ENCODE peak calls at places on chromosomes 11 and 22, in seven cellular contexts. One of them, this sample, is unnamed.

GRCh38 chr11:1639666-1640065 is 10.1 kb downstream of the KRTAP5-5 start:
- DNase-seq in HepG2: no peak
- DNase-seq in K562: no peak
- DNase-seq in HCT116: no peak
- DNase-seq in H1: no peak
- DNase-seq in SK-N-SH: no peak
- DNase-seq in GM12878: no peak
- DNase-seq in this sample: no peak

GRCh38 chr11:22792497-22792896 is 37.1 kb downstream of the SVIP start:
- DNase-seq in HepG2: peak; percentile 94
- DNase-seq in K562: peak; percentile 56
- DNase-seq in HCT116: peak; percentile 83
- DNase-seq in H1: no peak
- DNase-seq in SK-N-SH: no peak
- DNase-seq in GM12878: no peak
- DNase-seq in this sample: no peak

GRCh38 chr11:64591257-64592233 is 525 bp downstream of the SLC22A12 start:
- DNase-seq in HepG2: no peak
- DNase-seq in K562: no peak
- DNase-seq in HCT116: no peak
- DNase-seq in H1: no peak
- DNase-seq in SK-N-SH: no peak
- DNase-seq in GM12878: no peak
- DNase-seq in this sample: no peak

GRCh38 chr11:101008961-101009684 is 120.5 kb downstream of the PGR start:
- DNase-seq in HepG2: no peak
- DNase-seq in K562: no peak
- DNase-seq in HCT116: no peak
- DNase-seq in H1: no peak
- DNase-seq in SK-N-SH: no peak
- DNase-seq in GM12878: no peak
- DNase-seq in this sample: no peak

GRCh38 chr22:30863161-30863833 is 105.3 kb downstream of the MORC2 start:
- DNase-seq in HepG2: peak; percentile 93
- DNase-seq in K562: peak; percentile 43
- DNase-seq in HCT116: no peak
- DNase-seq in H1: no peak
- DNase-seq in SK-N-SH: peak; percentile 82
- DNase-seq in GM12878: no peak
- DNase-seq in this sample: no peak

GRCh38 chr11:129410561-129410960 is 34.9 kb downstream of the BARX2 start:
- DNase-seq in HepG2: no peak
- DNase-seq in K562: no peak
- DNase-seq in HCT116: no peak
- DNase-seq in H1: no peak
- DNase-seq in SK-N-SH: no peak
- DNase-seq in GM12878: no peak
- DNase-seq in this sample: no peak

GRCh38 chr11:23212829-23213228 is 352.6 kb upstream of the CCDC179 start:
- DNase-seq in HepG2: no peak
- DNase-seq in K562: no peak
- DNase-seq in HCT116: no peak
- DNase-seq in H1: no peak
- DNase-seq in SK-N-SH: no peak
- DNase-seq in GM12878: no peak
- DNase-seq in this sample: no peak

GRCh38 chr11:26947379-26947844 is 46.5 kb upstream of the FIBIN start:
- DNase-seq in HepG2: no peak
- DNase-seq in K562: no peak
- DNase-seq in HCT116: no peak
- DNase-seq in H1: no peak
- DNase-seq in SK-N-SH: no peak
- DNase-seq in GM12878: no peak
- DNase-seq in this sample: no peak

GRCh38 chr11:87878373-87878779 is 296.9 kb downstream of the RAB38 start:
- DNase-seq in HepG2: peak; percentile 2
- DNase-seq in K562: no peak
- DNase-seq in HCT116: peak; percentile 21
- DNase-seq in H1: no peak
- DNase-seq in SK-N-SH: no peak
- DNase-seq in GM12878: no peak
- DNase-seq in this sample: peak; percentile 65

GRCh38 chr11:8227156-8228152 is 36.2 kb downstream of the LMO1 start:
- DNase-seq in HepG2: no peak
- DNase-seq in K562: no peak
- DNase-seq in HCT116: no peak
- DNase-seq in H1: no peak
- DNase-seq in SK-N-SH: no peak
- DNase-seq in GM12878: no peak
- DNase-seq in this sample: no peak

GRCh38 chr11:27698872-27699241 is 1.4 kb downstream of the BDNF start:
- DNase-seq in HepG2: peak; percentile 43
- DNase-seq in K562: peak; percentile 76
- DNase-seq in HCT116: peak; percentile 82
- DNase-seq in H1: peak; percentile 83
- DNase-seq in SK-N-SH: peak; percentile 90
- DNase-seq in GM12878: peak; percentile 23
- DNase-seq in this sample: peak; percentile 67

GRCh38 chr22:24091551-24092420 is 80.7 kb downstream of the CABIN1 start:
- DNase-seq in HepG2: no peak
- DNase-seq in K562: peak; percentile 74
- DNase-seq in HCT116: no peak
- DNase-seq in H1: no peak
- DNase-seq in SK-N-SH: no peak
- DNase-seq in GM12878: no peak
- DNase-seq in this sample: no peak
- TF ChIP-seq JUND in HepG2: no peak
- TF ChIP-seq JUND in K562: no peak
- TF ChIP-seq JUND in HCT116: no peak
- TF ChIP-seq JUND in H1: no peak
- TF ChIP-seq JUND in SK-N-SH: no peak
- TF ChIP-seq JUND in GM12878: no peak
- TF ChIP-seq JUND in this sample: no peak

DNA sequence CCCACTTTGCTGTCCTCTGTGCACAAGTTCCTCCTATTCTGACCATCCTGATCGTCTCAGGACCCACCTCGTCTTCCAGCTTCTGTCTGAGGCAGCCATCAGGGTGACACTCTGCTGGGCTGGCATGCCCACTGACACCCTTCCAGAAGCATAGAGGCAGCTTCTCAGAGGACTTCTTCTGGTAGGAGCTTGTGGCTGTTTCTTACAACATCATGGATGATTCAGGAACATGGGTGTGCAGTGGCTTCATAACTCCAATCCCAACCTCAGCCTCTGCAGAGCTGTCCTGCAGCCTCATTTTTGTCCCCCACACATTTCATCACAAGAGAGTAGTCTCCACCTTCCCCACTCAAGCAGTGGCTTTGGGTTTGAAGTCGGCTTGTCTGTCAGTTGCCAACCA is 20.9 kb upstream of the CTR9 start:
- DNase-seq in HepG2: no peak
- DNase-seq in K562: no peak
- DNase-seq in HCT116: no peak
- DNase-seq in H1: no peak
- DNase-seq in SK-N-SH: no peak
- DNase-seq in GM12878: no peak
- DNase-seq in this sample: no peak
- TF ChIP-seq JUND in HepG2: no peak
- TF ChIP-seq JUND in K562: no peak
- TF ChIP-seq JUND in HCT116: no peak
- TF ChIP-seq JUND in H1: no peak
- TF ChIP-seq JUND in SK-N-SH: no peak
- TF ChIP-seq JUND in GM12878: no peak
- TF ChIP-seq JUND in this sample: no peak

DNA sequence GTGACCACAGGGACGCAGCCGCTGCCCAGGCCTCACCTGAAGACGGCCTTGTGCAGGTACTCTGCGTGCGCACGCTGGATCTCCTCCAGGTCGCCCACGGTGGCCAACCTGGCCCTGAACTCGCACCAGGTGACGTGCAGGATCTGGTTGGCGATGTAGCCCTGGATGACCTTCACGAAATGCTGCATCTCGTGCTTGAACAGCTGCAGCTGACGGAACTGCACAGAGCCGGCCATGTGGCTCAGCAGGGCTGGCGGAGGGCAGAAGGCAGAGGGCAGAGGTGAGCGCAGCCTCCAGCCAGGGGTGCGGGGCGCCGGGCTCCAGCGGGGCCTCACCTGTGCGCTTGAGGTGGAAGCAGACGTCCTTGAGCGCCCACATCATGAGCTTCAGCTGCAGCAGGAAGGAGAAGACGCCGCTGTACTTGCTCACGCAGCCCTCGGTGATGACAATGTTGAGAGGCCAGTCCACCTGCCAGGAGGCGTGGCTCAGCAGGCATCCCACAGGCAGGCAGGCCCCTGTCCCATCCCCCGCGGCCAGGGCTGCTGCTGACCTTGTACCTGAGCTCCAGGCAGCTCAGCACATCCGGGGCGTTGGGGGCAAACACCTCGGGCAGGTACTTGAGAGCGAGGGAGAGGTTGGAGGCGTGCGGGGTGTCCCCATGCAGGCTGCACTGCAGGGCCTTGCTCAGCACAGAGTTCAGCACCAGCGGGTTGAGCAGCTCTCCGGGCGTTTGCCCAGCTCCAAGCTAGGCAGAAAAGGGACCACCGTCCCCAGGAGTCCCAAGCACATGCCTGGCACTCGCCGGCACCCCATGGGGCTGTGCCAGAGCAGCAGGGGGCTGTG is 17.6 kb downstream of the SELENOO start:
- DNase-seq in HepG2: no peak
- DNase-seq in K562: no peak
- DNase-seq in HCT116: no peak
- DNase-seq in H1: no peak
- DNase-seq in SK-N-SH: no peak
- DNase-seq in GM12878: no peak
- DNase-seq in this sample: no peak
- TF ChIP-seq JUND in HepG2: no peak
- TF ChIP-seq JUND in K562: no peak
- TF ChIP-seq JUND in HCT116: no peak
- TF ChIP-seq JUND in H1: no peak
- TF ChIP-seq JUND in SK-N-SH: no peak
- TF ChIP-seq JUND in GM12878: no peak
- TF ChIP-seq JUND in this sample: no peak

GRCh38 chr22:42769574-42770447 is 49.1 kb upstream of the A4GALT start:
- DNase-seq in HepG2: no peak
- DNase-seq in K562: peak; percentile 44
- DNase-seq in HCT116: no peak
- DNase-seq in H1: no peak
- DNase-seq in SK-N-SH: no peak
- DNase-seq in GM12878: peak; percentile 44
- DNase-seq in this sample: no peak
- TF ChIP-seq JUND in HepG2: no peak
- TF ChIP-seq JUND in K562: peak; percentile 81
- TF ChIP-seq JUND in HCT116: no peak
- TF ChIP-seq JUND in H1: no peak
- TF ChIP-seq JUND in SK-N-SH: no peak
- TF ChIP-seq JUND in GM12878: no peak
- TF ChIP-seq JUND in this sample: no peak

GRCh38 chr11:132901638-132902610 is 630.4 kb downstream of the OPCML start:
- DNase-seq in HepG2: no peak
- DNase-seq in K562: no peak
- DNase-seq in HCT116: no peak
- DNase-seq in H1: no peak
- DNase-seq in SK-N-SH: no peak
- DNase-seq in GM12878: no peak
- DNase-seq in this sample: no peak
- TF ChIP-seq JUND in HepG2: no peak
- TF ChIP-seq JUND in K562: no peak
- TF ChIP-seq JUND in HCT116: no peak
- TF ChIP-seq JUND in H1: no peak
- TF ChIP-seq JUND in SK-N-SH: no peak
- TF ChIP-seq JUND in GM12878: no peak
- TF ChIP-seq JUND in this sample: no peak

GRCh38 chr11:31625868-31626267 is 116.3 kb downstream of the ELP4 start:
- DNase-seq in HepG2: no peak
- DNase-seq in K562: no peak
- DNase-seq in HCT116: no peak
- DNase-seq in H1: no peak
- DNase-seq in SK-N-SH: no peak
- DNase-seq in GM12878: no peak
- DNase-seq in this sample: no peak

GRCh38 chr11:31628111-31628510 is 118.5 kb downstream of the ELP4 start:
- DNase-seq in HepG2: no peak
- DNase-seq in K562: no peak
- DNase-seq in HCT116: no peak
- DNase-seq in H1: no peak
- DNase-seq in SK-N-SH: no peak
- DNase-seq in GM12878: no peak
- DNase-seq in this sample: no peak
- TF ChIP-seq JUND in HepG2: no peak
- TF ChIP-seq JUND in K562: no peak
- TF ChIP-seq JUND in HCT116: no peak
- TF ChIP-seq JUND in H1: no peak
- TF ChIP-seq JUND in SK-N-SH: no peak
- TF ChIP-seq JUND in GM12878: no peak
- TF ChIP-seq JUND in this sample: no peak